ENCODE peak calls at places on chromosome 4, in six cellular contexts. N, H, S, Z, E and D are unnamed samples.

GRCh38 chr4:67886281-67886680 is 2.5 kb upstream of the TMPRSS11D start:
- DNase-seq in N (no peak), H (no peak), S (no peak), Z (no peak), E (no peak), D (peak; percentile 12)

GRCh38 chr4:7905461-7905915 is 34.2 kb downstream of the AFAP1 start:
- DNase-seq in N (no peak), H (peak; percentile 55), S (no peak), Z (no peak), E (no peak), D (no peak)

GRCh38 chr4:124879195-124879594 is 166.7 kb upstream of the ANKRD50 start:
- DNase-seq in N (no peak), H (no peak), S (no peak), Z (no peak), E (no peak), D (no peak)

GRCh38 chr4:3235581-3235980 is 13.4 kb upstream of the MSANTD1 start:
- DNase-seq in N (no peak), H (no peak), S (no peak), Z (peak; percentile 39), E (peak; percentile 69), D (no peak)

GRCh38 chr4:156781852-156782251 is 189.7 kb downstream of the PDGFC start:
- DNase-seq in N (no peak), H (no peak), S (no peak), Z (no peak), E (no peak), D (no peak)

GRCh38 chr4:54545663-54546424 is 111.9 kb upstream of the KIT start:
- DNase-seq in N (no peak), H (no peak), S (no peak), Z (no peak), E (no peak), D (no peak)

GRCh38 chr4:70559216-70559830 is 32.7 kb upstream of the AMBN start:
- DNase-seq in N (no peak), H (peak; percentile 3), S (no peak), Z (no peak), E (no peak), D (no peak)

GRCh38 chr4:134560728-134561127 is 359.1 kb upstream of the PABPC4L start:
- DNase-seq in N (no peak), H (no peak), S (no peak), Z (no peak), E (no peak), D (no peak)

GRCh38 chr4:128596844-128597243 is 212.7 kb upstream of the JADE1 start:
- DNase-seq in N (no peak), H (no peak), S (no peak), Z (no peak), E (no peak), D (no peak)

GRCh38 chr4:147877308-147877771 is 145.5 kb downstream of the ARHGAP10 start:
- DNase-seq in N (no peak), H (no peak), S (no peak), Z (no peak), E (no peak), D (no peak)

GRCh38 chr4:141802324-141802723 is 165.9 kb downstream of the IL15 start:
- DNase-seq in N (no peak), H (peak; percentile 86), S (no peak), Z (no peak), E (no peak), D (peak; percentile 85)

GRCh38 chr4:181235361-181235760 is 1007.8 kb upstream of the TENM3 start:
- DNase-seq in N (no peak), H (no peak), S (no peak), Z (no peak), E (no peak), D (no peak)

GRCh38 chr4:13322681-13323101 is 161.4 kb downstream of the RAB28 start:
- DNase-seq in N (no peak), H (peak; percentile 62), S (no peak), Z (no peak), E (no peak), D (peak; percentile 48)

GRCh38 chr4:119626420-119626819 is 2.2 kb downstream of the PDE5A start:
- DNase-seq in N (no peak), H (no peak), S (no peak), Z (no peak), E (no peak), D (no peak)

GRCh38 chr4:92035666-92036065 is 268.1 kb upstream of the GRID2 start:
- DNase-seq in N (no peak), H (no peak), S (no peak), Z (no peak), E (no peak), D (no peak)

GRCh38 chr4:152106113-152106763 is 345.4 kb upstream of the GATB start:
- DNase-seq in N (peak; percentile 82), H (peak; percentile 92), S (peak; percentile 61), Z (peak; percentile 57), E (no peak), D (peak; percentile 73)

GRCh38 chr4:25343671-25344070 is 31.1 kb downstream of the ZCCHC4 start:
- DNase-seq in N (no peak), H (no peak), S (no peak), Z (no peak), E (no peak), D (no peak)

GRCh38 chr4:113052379-113052951 is 3.0 kb downstream of the ANK2 start:
- DNase-seq in N (no peak), H (peak; percentile 27), S (no peak), Z (no peak), E (no peak), D (no peak)

GRCh38 chr4:182916483-182917181 is 554 bp downstream of the DCTD start:
- DNase-seq in N (peak; percentile 82), H (no peak), S (no peak), Z (peak; percentile 78), E (peak; percentile 85), D (no peak)

GRCh38 chr4:172830295-172830764 is 338.3 kb upstream of the GALNT7 start:
- DNase-seq in N (no peak), H (no peak), S (no peak), Z (no peak), E (no peak), D (no peak)

GRCh38 chr4:148017801-148018200 is 285.9 kb downstream of the ARHGAP10 start:
- DNase-seq in N (no peak), H (no peak), S (no peak), Z (no peak), E (no peak), D (no peak)

GRCh38 chr4:157358439-157358838 is 137.9 kb downstream of the GRIA2 start:
- DNase-seq in N (no peak), H (no peak), S (no peak), Z (no peak), E (no peak), D (no peak)

GRCh38 chr4:138639018-138639876 is 376.3 kb upstream of the NOCT start:
- DNase-seq in N (no peak), H (no peak), S (no peak), Z (no peak), E (no peak), D (no peak)

GRCh38 chr4:170247585-170247984 is 157.8 kb upstream of the AADAT start:
- DNase-seq in N (no peak), H (no peak), S (no peak), Z (no peak), E (no peak), D (no peak)

GRCh38 chr4:8274772-8275241 is 5.3 kb downstream of the HTRA3 start:
- DNase-seq in N (peak; percentile 94), H (peak; percentile 92), S (peak; percentile 52), Z (peak; percentile 60), E (peak; percentile 79), D (peak; percentile 91)

GRCh38 chr4:148395771-148396170 is 46.4 kb downstream of the NR3C2 start:
- DNase-seq in N (no peak), H (no peak), S (no peak), Z (no peak), E (no peak), D (no peak)

GRCh38 chr4:99811850-99812249 is 4.8 kb upstream of the DAPP1 start:
- DNase-seq in N (no peak), H (no peak), S (no peak), Z (no peak), E (no peak), D (no peak)

GRCh38 chr4:52423967-52424366 is 235.1 kb downstream of the USP46 start:
- DNase-seq in N (no peak), H (no peak), S (no peak), Z (no peak), E (no peak), D (no peak)

GRCh38 chr4:163991268-163991667 is 496.8 kb downstream of the TMA16 start:
- DNase-seq in N (no peak), H (no peak), S (no peak), Z (no peak), E (no peak), D (peak; percentile 72)

GRCh38 chr4:108172231-108172779 is 3.6 kb upstream of the LEF1 start:
- DNase-seq in N (no peak), H (no peak), S (no peak), Z (no peak), E (peak; percentile 79), D (no peak)
- H3K4me3 ChIP-seq in N (peak overlapping the region; percentile 65), H (no peak overlapping the region), S (peak overlapping the region; percentile 49), Z (peak overlapping the region; percentile 67), E (peak overlapping the region; percentile 48), D (peak overlapping the region; percentile 59)

GRCh38 chr4:140326395-140326993 is 47.0 kb upstream of the SCOC start:
- DNase-seq in N (no peak), H (no peak), S (no peak), Z (no peak), E (no peak), D (no peak)
- TF ChIP-seq CTCF in N (peak; percentile 64), H (peak; percentile 79), S (peak; percentile 37), Z (peak; percentile 64), E (peak; percentile 58), D (peak; percentile 86)

GRCh38 chr4:84490663-84491062 is 8.4 kb downstream of the NKX6-1 start:
- DNase-seq in N (no peak), H (no peak), S (no peak), Z (no peak), E (no peak), D (no peak)

GRCh38 chr4:84493092-84493850 is 5.8 kb downstream of the NKX6-1 start:
- DNase-seq in N (no peak), H (no peak), S (no peak), Z (no peak), E (peak; percentile 77), D (no peak)

GRCh38 chr4:84491420-84491819 is 7.7 kb downstream of the NKX6-1 start:
- DNase-seq in N (no peak), H (no peak), S (no peak), Z (no peak), E (no peak), D (no peak)

GRCh38 chr4:84492737-84493091 is 6.4 kb downstream of the NKX6-1 start:
- DNase-seq in N (no peak), H (no peak), S (no peak), Z (no peak), E (peak; percentile 59), D (no peak)

DNA sequence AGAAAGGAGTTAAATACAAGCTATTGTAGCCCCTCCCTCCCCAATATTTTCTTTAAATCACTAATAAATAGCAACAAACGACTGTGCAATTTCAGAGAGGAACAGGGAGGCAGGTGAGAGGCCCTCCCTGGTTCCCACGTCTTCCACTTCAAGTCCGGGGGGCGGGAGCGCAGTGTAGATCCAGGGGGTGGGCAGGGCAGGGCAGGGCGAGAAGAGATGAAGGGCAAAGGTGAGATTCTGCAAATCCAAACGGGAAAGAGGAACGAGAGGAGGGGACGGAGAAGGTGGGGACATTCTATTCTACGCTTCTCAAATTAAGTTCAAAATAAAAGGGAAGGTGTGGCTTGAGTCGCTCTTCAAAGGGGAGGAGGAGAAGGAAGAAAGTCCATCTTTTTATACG is 6.8 kb downstream of the NKX6-1 start:
- DNase-seq in N (no peak), H (no peak), S (no peak), Z (no peak), E (no peak), D (no peak)
- H3K4me3 ChIP-seq in N (no peak overlapping the region), H (no peak overlapping the region), S (no peak overlapping the region), Z (no peak overlapping the region), E (no peak overlapping the region), D (no peak overlapping the region)

GRCh38 chr4:155207534-155208257 is 740 bp upstream of the NPY2R start:
- DNase-seq in N (no peak), H (no peak), S (no peak), Z (no peak), E (peak; percentile 50), D (peak; percentile 13)
- TF ChIP-seq CTCF in N (no peak), H (no peak), S (no peak), Z (no peak), E (no peak), D (peak; percentile 54)